ENCODE peak calls at places on chromosome 11, in six cellular contexts. One of them, this sample, is unnamed.
A peak's percentile ranks its signal among the peaks of the same experiment; 100 is the strongest.

GRCh38 chr11:82229346-82229745 is 504.3 kb downstream of the FAM181B start:
- DNase-seq in H1: no peak
- DNase-seq in HCT116: no peak
- DNase-seq in SK-N-SH: peak; percentile 7
- DNase-seq in GM12878: no peak
- DNase-seq in HepG2: peak; percentile 12
- DNase-seq in this sample: peak; percentile 4

GRCh38 chr11:280762-281485 is 2.7 kb downstream of the NLRP6 start:
- DNase-seq in H1: peak; percentile 48
- DNase-seq in HCT116: no peak
- DNase-seq in SK-N-SH: peak; percentile 31
- DNase-seq in GM12878: no peak
- DNase-seq in HepG2: no peak
- DNase-seq in this sample: no peak

GRCh38 chr11:118229274-118229847 is 4.5 kb upstream of the JAML start:
- DNase-seq in H1: no peak
- DNase-seq in HCT116: no peak
- DNase-seq in SK-N-SH: no peak
- DNase-seq in GM12878: no peak
- DNase-seq in HepG2: no peak
- DNase-seq in this sample: no peak

GRCh38 chr11:46364791-46365190 is 16.7 kb upstream of the MDK start:
- DNase-seq in H1: no peak
- DNase-seq in HCT116: no peak
- DNase-seq in SK-N-SH: no peak
- DNase-seq in GM12878: no peak
- DNase-seq in HepG2: no peak
- DNase-seq in this sample: no peak

GRCh38 chr11:5608778-5609177 is 12.3 kb downstream of the TRIM6 start:
- DNase-seq in H1: no peak
- DNase-seq in HCT116: no peak
- DNase-seq in SK-N-SH: no peak
- DNase-seq in GM12878: no peak
- DNase-seq in HepG2: no peak
- DNase-seq in this sample: no peak

GRCh38 chr11:107928046-107928766 is at the start of gene RAB39A:
- DNase-seq in H1: peak; percentile 96
- DNase-seq in HCT116: peak; percentile 90
- DNase-seq in SK-N-SH: peak; percentile 99
- DNase-seq in GM12878: peak; percentile 95
- DNase-seq in HepG2: peak; percentile 21
- DNase-seq in this sample: peak; percentile 99

GRCh38 chr11:123060265-123061000 is 1.5 kb downstream of the HSPA8 start:
- DNase-seq in H1: no peak
- DNase-seq in HCT116: no peak
- DNase-seq in SK-N-SH: no peak
- DNase-seq in GM12878: no peak
- DNase-seq in HepG2: no peak
- DNase-seq in this sample: no peak

GRCh38 chr11:109423114-109423859 is 1.3 kb downstream of the C11orf87 start:
- DNase-seq in H1: peak; percentile 61
- DNase-seq in HCT116: no peak
- DNase-seq in SK-N-SH: peak; percentile 70
- DNase-seq in GM12878: no peak
- DNase-seq in HepG2: no peak
- DNase-seq in this sample: no peak

GRCh38 chr11:4102711-4103110 is 8.1 kb downstream of the RRM1 start:
- DNase-seq in H1: no peak
- DNase-seq in HCT116: no peak
- DNase-seq in SK-N-SH: no peak
- DNase-seq in GM12878: no peak
- DNase-seq in HepG2: no peak
- DNase-seq in this sample: no peak

GRCh38 chr11:82901165-82901938 is at the start of gene DDIAS:
- DNase-seq in H1: peak; percentile 87
- DNase-seq in HCT116: peak; percentile 98
- DNase-seq in SK-N-SH: peak; percentile 85
- DNase-seq in GM12878: peak; percentile 95
- DNase-seq in HepG2: peak; percentile 98
- DNase-seq in this sample: peak; percentile 94

GRCh38 chr11:73652046-73652730 is 5.8 kb downstream of the PLEKHB1 start:
- DNase-seq in H1: peak; percentile 49
- DNase-seq in HCT116: peak; percentile 36
- DNase-seq in SK-N-SH: no peak
- DNase-seq in GM12878: no peak
- DNase-seq in HepG2: peak; percentile 97
- DNase-seq in this sample: no peak

GRCh38 chr11:111438846-111439520 is 59.9 kb upstream of the POU2AF1 start:
- DNase-seq in H1: no peak
- DNase-seq in HCT116: no peak
- DNase-seq in SK-N-SH: no peak
- DNase-seq in GM12878: no peak
- DNase-seq in HepG2: no peak
- DNase-seq in this sample: no peak

GRCh38 chr11:57663975-57664374 is 3.9 kb upstream of the ZDHHC5 start:
- DNase-seq in H1: no peak
- DNase-seq in HCT116: no peak
- DNase-seq in SK-N-SH: no peak
- DNase-seq in GM12878: no peak
- DNase-seq in HepG2: no peak
- DNase-seq in this sample: no peak

GRCh38 chr11:74844865-74845264 is 96.2 kb downstream of the RNF169 start:
- DNase-seq in H1: no peak
- DNase-seq in HCT116: no peak
- DNase-seq in SK-N-SH: no peak
- DNase-seq in GM12878: no peak
- DNase-seq in HepG2: no peak
- DNase-seq in this sample: no peak
- TF ChIP-seq YY1 in H1: no peak
- TF ChIP-seq YY1 in HCT116: no peak
- TF ChIP-seq YY1 in SK-N-SH: no peak
- TF ChIP-seq YY1 in GM12878: no peak
- TF ChIP-seq YY1 in HepG2: no peak
- TF ChIP-seq YY1 in this sample: no peak

GRCh38 chr11:12137938-12138731 is 27.7 kb downstream of the MICAL2 start:
- DNase-seq in H1: no peak
- DNase-seq in HCT116: no peak
- DNase-seq in SK-N-SH: peak; percentile 38
- DNase-seq in GM12878: no peak
- DNase-seq in HepG2: no peak
- DNase-seq in this sample: no peak
- TF ChIP-seq POLR2AphosphoS5 in H1: no peak
- TF ChIP-seq POLR2AphosphoS5 in HCT116: no peak
- TF ChIP-seq POLR2AphosphoS5 in SK-N-SH: peak; percentile 15
- TF ChIP-seq POLR2AphosphoS5 in GM12878: no peak
- TF ChIP-seq POLR2AphosphoS5 in HepG2: no peak
- TF ChIP-seq POLR2AphosphoS5 in this sample: no peak

GRCh38 chr11:68940651-68941323 is 37.1 kb downstream of the IGHMBP2 start:
- DNase-seq in H1: no peak
- DNase-seq in HCT116: no peak
- DNase-seq in SK-N-SH: no peak
- DNase-seq in GM12878: no peak
- DNase-seq in HepG2: no peak
- DNase-seq in this sample: no peak
- H3K4me1 ChIP-seq in H1: no peaks in the 10 kb centered on the region
- H3K4me1 ChIP-seq in HCT116: no peaks in the 10 kb centered on the region
- H3K4me1 ChIP-seq in SK-N-SH: no peaks in the 10 kb centered on the region
- H3K4me1 ChIP-seq in GM12878: no peaks in the 10 kb centered on the region
- H3K4me1 ChIP-seq in HepG2: no peaks in the 10 kb centered on the region
- H3K4me1 ChIP-seq in this sample: peaks cover 4% of the 10 kb centered on the region

GRCh38 chr11:10294289-10294953 is 402 bp upstream of the SBF2 start:
- DNase-seq in H1: peak; percentile 65
- DNase-seq in HCT116: no peak
- DNase-seq in SK-N-SH: peak; percentile 61
- DNase-seq in GM12878: no peak
- DNase-seq in HepG2: no peak
- DNase-seq in this sample: peak; percentile 11
- TF ChIP-seq YY1 in H1: no peak
- TF ChIP-seq YY1 in HCT116: no peak
- TF ChIP-seq YY1 in SK-N-SH: no peak
- TF ChIP-seq YY1 in GM12878: no peak
- TF ChIP-seq YY1 in HepG2: no peak
- TF ChIP-seq YY1 in this sample: no peak

DNA sequence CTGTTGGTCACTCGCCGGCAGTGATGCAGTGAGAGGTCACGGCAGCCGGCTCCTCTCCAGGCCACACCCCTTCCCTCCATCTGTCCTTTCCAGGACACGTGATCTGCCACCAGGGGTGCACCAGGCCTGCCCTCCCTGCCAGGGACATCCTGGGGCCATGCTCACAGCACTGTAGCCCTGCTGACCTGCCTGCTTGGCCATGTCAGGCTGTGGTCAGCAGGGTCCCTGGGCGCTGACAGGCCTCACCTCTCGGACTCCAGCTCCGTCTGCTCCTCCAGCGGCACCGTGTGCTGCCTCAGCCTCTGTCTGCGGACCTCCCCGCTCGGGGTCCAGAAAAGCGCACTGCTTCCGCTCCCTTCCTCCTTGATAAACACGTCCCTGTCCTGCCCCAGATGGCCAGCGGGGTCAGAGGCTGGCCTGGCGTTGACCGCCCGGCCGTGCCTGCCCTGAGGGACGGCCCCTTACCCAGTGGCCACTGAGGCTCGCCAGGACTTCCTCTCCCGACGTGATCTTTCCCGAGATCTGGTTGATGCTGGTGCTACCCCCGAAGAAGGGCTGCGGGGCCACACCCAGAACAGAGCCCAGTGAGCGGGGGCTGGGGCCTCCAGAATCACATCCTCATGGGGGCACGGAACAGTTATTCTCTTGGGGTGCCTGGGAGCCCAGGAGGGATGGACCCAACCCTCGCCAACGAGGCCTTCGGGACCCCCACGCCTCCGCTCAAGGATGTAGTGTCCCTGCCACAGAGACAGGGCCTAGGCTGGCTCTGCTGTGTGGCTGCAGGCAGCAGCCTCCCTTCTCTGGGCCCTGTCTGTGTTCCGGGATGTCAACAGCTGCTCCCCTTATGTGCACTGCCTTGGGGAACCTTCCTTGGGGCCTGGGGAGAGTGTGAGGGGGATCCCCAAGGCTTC is 36.3 kb upstream of the CARS1 start:
- DNase-seq in H1: no peak
- DNase-seq in HCT116: no peak
- DNase-seq in SK-N-SH: peak; percentile 52
- DNase-seq in GM12878: no peak
- DNase-seq in HepG2: peak; percentile 21
- DNase-seq in this sample: peak; percentile 47
- TF ChIP-seq POLR2AphosphoS5 in H1: no peak
- TF ChIP-seq POLR2AphosphoS5 in HCT116: no peak
- TF ChIP-seq POLR2AphosphoS5 in SK-N-SH: no peak
- TF ChIP-seq POLR2AphosphoS5 in GM12878: no peak
- TF ChIP-seq POLR2AphosphoS5 in HepG2: no peak
- TF ChIP-seq POLR2AphosphoS5 in this sample: no peak

GRCh38 chr11:119721129-119722120 is 7.6 kb downstream of the NECTIN1 start:
- DNase-seq in H1: peak; percentile 77
- DNase-seq in HCT116: no peak
- DNase-seq in SK-N-SH: peak; percentile 75
- DNase-seq in GM12878: no peak
- DNase-seq in HepG2: peak; percentile 67
- DNase-seq in this sample: peak; percentile 43
- H3K4me1 ChIP-seq in H1: peaks cover 29% of the 10 kb centered on the region
- H3K4me1 ChIP-seq in HCT116: peaks cover 6% of the 10 kb centered on the region
- H3K4me1 ChIP-seq in SK-N-SH: peaks cover 91% of the 10 kb centered on the region
- H3K4me1 ChIP-seq in GM12878: peaks cover 15% of the 10 kb centered on the region
- H3K4me1 ChIP-seq in HepG2: peaks cover 46% of the 10 kb centered on the region
- H3K4me1 ChIP-seq in this sample: no peaks in the 10 kb centered on the region

GRCh38 chr11:115287266-115287665 is 216.9 kb downstream of the CADM1 start:
- DNase-seq in H1: no peak
- DNase-seq in HCT116: no peak
- DNase-seq in SK-N-SH: no peak
- DNase-seq in GM12878: no peak
- DNase-seq in HepG2: no peak
- DNase-seq in this sample: no peak

GRCh38 chr11:115286614-115287013 is 217.6 kb downstream of the CADM1 start:
- DNase-seq in H1: no peak
- DNase-seq in HCT116: no peak
- DNase-seq in SK-N-SH: no peak
- DNase-seq in GM12878: no peak
- DNase-seq in HepG2: no peak
- DNase-seq in this sample: no peak

GRCh38 chr11:115290479-115291390 is 213.5 kb downstream of the CADM1 start:
- DNase-seq in H1: no peak
- DNase-seq in HCT116: no peak
- DNase-seq in SK-N-SH: peak; percentile 67
- DNase-seq in GM12878: no peak
- DNase-seq in HepG2: no peak
- DNase-seq in this sample: no peak

GRCh38 chr11:115279831-115280761 is 224.1 kb downstream of the CADM1 start:
- DNase-seq in H1: no peak
- DNase-seq in HCT116: no peak
- DNase-seq in SK-N-SH: no peak
- DNase-seq in GM12878: no peak
- DNase-seq in HepG2: peak; percentile 87
- DNase-seq in this sample: no peak

GRCh38 chr11:115284766-115285165 is 219.4 kb downstream of the CADM1 start:
- DNase-seq in H1: no peak
- DNase-seq in HCT116: no peak
- DNase-seq in SK-N-SH: no peak
- DNase-seq in GM12878: no peak
- DNase-seq in HepG2: no peak
- DNase-seq in this sample: no peak
- TF ChIP-seq YY1 in H1: no peak
- TF ChIP-seq YY1 in HCT116: no peak
- TF ChIP-seq YY1 in SK-N-SH: no peak
- TF ChIP-seq YY1 in GM12878: no peak
- TF ChIP-seq YY1 in HepG2: no peak
- TF ChIP-seq YY1 in this sample: no peak

DNA sequence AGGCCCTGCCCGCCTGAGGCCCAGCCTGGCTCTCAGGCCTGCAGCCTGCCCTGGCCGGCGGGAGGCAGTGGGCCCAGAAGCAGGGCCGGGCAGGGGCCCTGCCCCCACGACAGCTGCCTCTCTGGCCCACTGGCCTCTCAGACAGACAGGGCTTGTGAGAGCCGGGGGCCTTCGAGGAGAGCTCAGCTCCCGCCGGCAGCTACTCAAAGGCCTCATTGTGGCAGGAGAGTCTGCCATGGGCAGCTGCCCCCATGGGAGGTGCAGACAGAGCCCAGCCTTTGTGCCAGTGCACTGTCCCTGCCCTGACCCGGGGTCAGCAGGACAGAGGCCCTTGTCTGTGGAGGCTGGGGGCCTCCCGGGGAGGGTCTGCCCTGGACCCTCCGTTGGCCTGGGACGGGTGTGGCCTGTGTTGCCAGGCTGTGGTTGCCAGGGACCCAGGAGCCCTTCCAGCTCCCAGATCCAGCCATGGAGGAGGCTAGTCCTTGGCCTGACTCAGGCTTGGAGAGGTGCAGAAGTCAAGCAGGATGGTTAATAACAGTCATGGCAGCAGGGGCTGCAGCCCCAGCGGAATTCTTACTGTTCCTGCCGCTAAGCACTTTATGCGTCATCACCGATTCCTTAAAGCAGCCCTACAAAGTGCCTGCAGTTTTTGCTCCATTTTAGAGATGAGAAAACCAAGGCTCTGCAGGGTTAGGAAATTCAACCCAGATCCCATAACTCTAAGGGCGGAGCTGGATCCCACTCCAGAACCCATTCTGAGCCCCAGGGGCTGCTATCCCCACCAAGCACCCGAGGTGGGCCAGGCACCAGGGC is 12.5 kb downstream of the FLRT1 start:
- DNase-seq in H1: no peak
- DNase-seq in HCT116: no peak
- DNase-seq in SK-N-SH: peak; percentile 66
- DNase-seq in GM12878: no peak
- DNase-seq in HepG2: peak; percentile 66
- DNase-seq in this sample: no peak
- TF ChIP-seq POLR2AphosphoS5 in H1: no peak
- TF ChIP-seq POLR2AphosphoS5 in HCT116: no peak
- TF ChIP-seq POLR2AphosphoS5 in SK-N-SH: no peak
- TF ChIP-seq POLR2AphosphoS5 in GM12878: no peak
- TF ChIP-seq POLR2AphosphoS5 in HepG2: no peak
- TF ChIP-seq POLR2AphosphoS5 in this sample: no peak

GRCh38 chr11:77209663-77210062 is 81.6 kb downstream of the MYO7A start:
- DNase-seq in H1: no peak
- DNase-seq in HCT116: no peak
- DNase-seq in SK-N-SH: no peak
- DNase-seq in GM12878: no peak
- DNase-seq in HepG2: no peak
- DNase-seq in this sample: no peak
- H3K4me1 ChIP-seq in H1: no peaks in the 10 kb centered on the region
- H3K4me1 ChIP-seq in HCT116: no peaks in the 10 kb centered on the region
- H3K4me1 ChIP-seq in SK-N-SH: no peaks in the 10 kb centered on the region
- H3K4me1 ChIP-seq in GM12878: no peaks in the 10 kb centered on the region
- H3K4me1 ChIP-seq in HepG2: peaks cover 6% of the 10 kb centered on the region
- H3K4me1 ChIP-seq in this sample: no peaks in the 10 kb centered on the region